ENCODE peak calls at places on chromosomes 6 and 20, in six cellular contexts. One of them, this sample, is unnamed.
A peak's percentile ranks its signal among the peaks of the same experiment; 100 is the strongest.

GRCh38 chr6:129493396-129493902 is 216.5 kb downstream of the ARHGAP18 start:
- DNase-seq in activated naive CD8-positive, alpha-beta T cell treated with anti-CD3 and anti-CD28 coated beads, Interleukin-2, amount 50 U/mL, for 24 hours: no peak
- DNase-seq in iris pigment epithelial cell: peak; percentile 50
- DNase-seq in activated CD8-positive, alpha-beta T cell treated with anti-CD3 and anti-CD28 coated beads, Interleukin-2, amount 10 ng/mL, durations not matched to agents 7 days and 5 days: no peak
- DNase-seq in HCT116: peak; percentile 83
- DNase-seq in central memory CD8-positive, alpha-beta T cell: no peak
- DNase-seq in this sample: no peak

GRCh38 chr6:73203098-73203497 is 22.2 kb downstream of the KHDC1L start:
- DNase-seq in activated naive CD8-positive, alpha-beta T cell treated with anti-CD3 and anti-CD28 coated beads, Interleukin-2, amount 50 U/mL, for 24 hours: no peak
- DNase-seq in iris pigment epithelial cell: peak; percentile 13
- DNase-seq in activated CD8-positive, alpha-beta T cell treated with anti-CD3 and anti-CD28 coated beads, Interleukin-2, amount 10 ng/mL, durations not matched to agents 7 days and 5 days: no peak
- DNase-seq in HCT116: no peak
- DNase-seq in central memory CD8-positive, alpha-beta T cell: no peak
- DNase-seq in this sample: no peak

GRCh38 chr20:63132715-63133471 is 83.0 kb downstream of the YTHDF1 start:
- DNase-seq in activated naive CD8-positive, alpha-beta T cell treated with anti-CD3 and anti-CD28 coated beads, Interleukin-2, amount 50 U/mL, for 24 hours: no peak
- DNase-seq in iris pigment epithelial cell: no peak
- DNase-seq in activated CD8-positive, alpha-beta T cell treated with anti-CD3 and anti-CD28 coated beads, Interleukin-2, amount 10 ng/mL, durations not matched to agents 7 days and 5 days: no peak
- DNase-seq in HCT116: no peak
- DNase-seq in central memory CD8-positive, alpha-beta T cell: no peak
- DNase-seq in this sample: no peak

GRCh38 chr6:170128811-170129681 is 161.8 kb downstream of the DLL1 start:
- DNase-seq in activated naive CD8-positive, alpha-beta T cell treated with anti-CD3 and anti-CD28 coated beads, Interleukin-2, amount 50 U/mL, for 24 hours: no peak
- DNase-seq in iris pigment epithelial cell: no peak
- DNase-seq in activated CD8-positive, alpha-beta T cell treated with anti-CD3 and anti-CD28 coated beads, Interleukin-2, amount 10 ng/mL, durations not matched to agents 7 days and 5 days: no peak
- DNase-seq in HCT116: no peak
- DNase-seq in central memory CD8-positive, alpha-beta T cell: no peak
- DNase-seq in this sample: peak; percentile 10

GRCh38 chr6:28258877-28259777 is at the start of gene NKAPL:
- DNase-seq in activated naive CD8-positive, alpha-beta T cell treated with anti-CD3 and anti-CD28 coated beads, Interleukin-2, amount 50 U/mL, for 24 hours: peak; percentile 68
- DNase-seq in iris pigment epithelial cell: peak; percentile 83
- DNase-seq in activated CD8-positive, alpha-beta T cell treated with anti-CD3 and anti-CD28 coated beads, Interleukin-2, amount 10 ng/mL, durations not matched to agents 7 days and 5 days: peak; percentile 57
- DNase-seq in HCT116: no peak
- DNase-seq in central memory CD8-positive, alpha-beta T cell: no peak
- DNase-seq in this sample: peak; percentile 71

GRCh38 chr6:161369339-161369738 is 95.5 kb upstream of the AGPAT4 start:
- DNase-seq in activated naive CD8-positive, alpha-beta T cell treated with anti-CD3 and anti-CD28 coated beads, Interleukin-2, amount 50 U/mL, for 24 hours: no peak
- DNase-seq in iris pigment epithelial cell: peak; percentile 96
- DNase-seq in activated CD8-positive, alpha-beta T cell treated with anti-CD3 and anti-CD28 coated beads, Interleukin-2, amount 10 ng/mL, durations not matched to agents 7 days and 5 days: no peak
- DNase-seq in HCT116: no peak
- DNase-seq in central memory CD8-positive, alpha-beta T cell: no peak
- DNase-seq in this sample: no peak

GRCh38 chr20:58070664-58071499 is 157.6 kb downstream of the ANKRD60 start:
- DNase-seq in activated naive CD8-positive, alpha-beta T cell treated with anti-CD3 and anti-CD28 coated beads, Interleukin-2, amount 50 U/mL, for 24 hours: no peak
- DNase-seq in iris pigment epithelial cell: no peak
- DNase-seq in activated CD8-positive, alpha-beta T cell treated with anti-CD3 and anti-CD28 coated beads, Interleukin-2, amount 10 ng/mL, durations not matched to agents 7 days and 5 days: peak; percentile 9
- DNase-seq in HCT116: no peak
- DNase-seq in central memory CD8-positive, alpha-beta T cell: no peak
- DNase-seq in this sample: no peak

GRCh38 chr6:85417336-85417735 is 32.5 kb upstream of the NT5E start:
- DNase-seq in activated naive CD8-positive, alpha-beta T cell treated with anti-CD3 and anti-CD28 coated beads, Interleukin-2, amount 50 U/mL, for 24 hours: no peak
- DNase-seq in iris pigment epithelial cell: peak; percentile 45
- DNase-seq in activated CD8-positive, alpha-beta T cell treated with anti-CD3 and anti-CD28 coated beads, Interleukin-2, amount 10 ng/mL, durations not matched to agents 7 days and 5 days: no peak
- DNase-seq in HCT116: no peak
- DNase-seq in central memory CD8-positive, alpha-beta T cell: no peak
- DNase-seq in this sample: no peak

GRCh38 chr6:84560431-84561375 is 203.7 kb downstream of the TBX18 start:
- DNase-seq in activated naive CD8-positive, alpha-beta T cell treated with anti-CD3 and anti-CD28 coated beads, Interleukin-2, amount 50 U/mL, for 24 hours: no peak
- DNase-seq in iris pigment epithelial cell: no peak
- DNase-seq in activated CD8-positive, alpha-beta T cell treated with anti-CD3 and anti-CD28 coated beads, Interleukin-2, amount 10 ng/mL, durations not matched to agents 7 days and 5 days: no peak
- DNase-seq in HCT116: no peak
- DNase-seq in central memory CD8-positive, alpha-beta T cell: no peak
- DNase-seq in this sample: no peak

GRCh38 chr6:107153061-107153460 is 37.7 kb upstream of the BEND3 start:
- DNase-seq in activated naive CD8-positive, alpha-beta T cell treated with anti-CD3 and anti-CD28 coated beads, Interleukin-2, amount 50 U/mL, for 24 hours: no peak
- DNase-seq in iris pigment epithelial cell: peak; percentile 76
- DNase-seq in activated CD8-positive, alpha-beta T cell treated with anti-CD3 and anti-CD28 coated beads, Interleukin-2, amount 10 ng/mL, durations not matched to agents 7 days and 5 days: no peak
- DNase-seq in HCT116: no peak
- DNase-seq in central memory CD8-positive, alpha-beta T cell: no peak
- DNase-seq in this sample: no peak

GRCh38 chr6:170100046-170100445 is 190.8 kb downstream of the DLL1 start:
- DNase-seq in activated naive CD8-positive, alpha-beta T cell treated with anti-CD3 and anti-CD28 coated beads, Interleukin-2, amount 50 U/mL, for 24 hours: no peak
- DNase-seq in iris pigment epithelial cell: no peak
- DNase-seq in activated CD8-positive, alpha-beta T cell treated with anti-CD3 and anti-CD28 coated beads, Interleukin-2, amount 10 ng/mL, durations not matched to agents 7 days and 5 days: no peak
- DNase-seq in HCT116: no peak
- DNase-seq in central memory CD8-positive, alpha-beta T cell: no peak
- DNase-seq in this sample: no peak

GRCh38 chr6:45537539-45537938 is 159.8 kb upstream of the SUPT3H start:
- DNase-seq in activated naive CD8-positive, alpha-beta T cell treated with anti-CD3 and anti-CD28 coated beads, Interleukin-2, amount 50 U/mL, for 24 hours: no peak
- DNase-seq in iris pigment epithelial cell: no peak
- DNase-seq in activated CD8-positive, alpha-beta T cell treated with anti-CD3 and anti-CD28 coated beads, Interleukin-2, amount 10 ng/mL, durations not matched to agents 7 days and 5 days: no peak
- DNase-seq in HCT116: no peak
- DNase-seq in central memory CD8-positive, alpha-beta T cell: no peak
- DNase-seq in this sample: no peak

GRCh38 chr6:108365488-108365887 is 70.6 kb downstream of the AFG1L start:
- DNase-seq in activated naive CD8-positive, alpha-beta T cell treated with anti-CD3 and anti-CD28 coated beads, Interleukin-2, amount 50 U/mL, for 24 hours: no peak
- DNase-seq in iris pigment epithelial cell: peak; percentile 10
- DNase-seq in activated CD8-positive, alpha-beta T cell treated with anti-CD3 and anti-CD28 coated beads, Interleukin-2, amount 10 ng/mL, durations not matched to agents 7 days and 5 days: no peak
- DNase-seq in HCT116: no peak
- DNase-seq in central memory CD8-positive, alpha-beta T cell: no peak
- DNase-seq in this sample: no peak

GRCh38 chr20:23582293-23582692 is 14.0 kb upstream of the CST9L start:
- DNase-seq in activated naive CD8-positive, alpha-beta T cell treated with anti-CD3 and anti-CD28 coated beads, Interleukin-2, amount 50 U/mL, for 24 hours: no peak
- DNase-seq in iris pigment epithelial cell: no peak
- DNase-seq in activated CD8-positive, alpha-beta T cell treated with anti-CD3 and anti-CD28 coated beads, Interleukin-2, amount 10 ng/mL, durations not matched to agents 7 days and 5 days: no peak
- DNase-seq in HCT116: no peak
- DNase-seq in central memory CD8-positive, alpha-beta T cell: no peak
- DNase-seq in this sample: no peak

GRCh38 chr6:57250348-57250747 is 28.2 kb upstream of the RAB23 start:
- DNase-seq in activated naive CD8-positive, alpha-beta T cell treated with anti-CD3 and anti-CD28 coated beads, Interleukin-2, amount 50 U/mL, for 24 hours: no peak
- DNase-seq in iris pigment epithelial cell: no peak
- DNase-seq in activated CD8-positive, alpha-beta T cell treated with anti-CD3 and anti-CD28 coated beads, Interleukin-2, amount 10 ng/mL, durations not matched to agents 7 days and 5 days: no peak
- DNase-seq in HCT116: no peak
- DNase-seq in central memory CD8-positive, alpha-beta T cell: no peak
- DNase-seq in this sample: no peak

GRCh38 chr20:64143018-64143801 is 21.0 kb upstream of the MYT1 start:
- DNase-seq in activated naive CD8-positive, alpha-beta T cell treated with anti-CD3 and anti-CD28 coated beads, Interleukin-2, amount 50 U/mL, for 24 hours: no peak
- DNase-seq in iris pigment epithelial cell: no peak
- DNase-seq in activated CD8-positive, alpha-beta T cell treated with anti-CD3 and anti-CD28 coated beads, Interleukin-2, amount 10 ng/mL, durations not matched to agents 7 days and 5 days: no peak
- DNase-seq in HCT116: no peak
- DNase-seq in central memory CD8-positive, alpha-beta T cell: no peak
- DNase-seq in this sample: no peak

GRCh38 chr20:46913329-46914044 is 18.8 kb downstream of the EYA2 start:
- DNase-seq in activated naive CD8-positive, alpha-beta T cell treated with anti-CD3 and anti-CD28 coated beads, Interleukin-2, amount 50 U/mL, for 24 hours: no peak
- DNase-seq in iris pigment epithelial cell: no peak
- DNase-seq in activated CD8-positive, alpha-beta T cell treated with anti-CD3 and anti-CD28 coated beads, Interleukin-2, amount 10 ng/mL, durations not matched to agents 7 days and 5 days: no peak
- DNase-seq in HCT116: no peak
- DNase-seq in central memory CD8-positive, alpha-beta T cell: no peak
- DNase-seq in this sample: no peak

GRCh38 chr6:14131579-14131978 is 14.0 kb downstream of the CD83 start:
- DNase-seq in activated naive CD8-positive, alpha-beta T cell treated with anti-CD3 and anti-CD28 coated beads, Interleukin-2, amount 50 U/mL, for 24 hours: no peak
- DNase-seq in iris pigment epithelial cell: no peak
- DNase-seq in activated CD8-positive, alpha-beta T cell treated with anti-CD3 and anti-CD28 coated beads, Interleukin-2, amount 10 ng/mL, durations not matched to agents 7 days and 5 days: no peak
- DNase-seq in HCT116: no peak
- DNase-seq in central memory CD8-positive, alpha-beta T cell: no peak
- DNase-seq in this sample: no peak

GRCh38 chr6:56514395-56514794 is 128.3 kb downstream of the DST start:
- DNase-seq in activated naive CD8-positive, alpha-beta T cell treated with anti-CD3 and anti-CD28 coated beads, Interleukin-2, amount 50 U/mL, for 24 hours: no peak
- DNase-seq in iris pigment epithelial cell: no peak
- DNase-seq in activated CD8-positive, alpha-beta T cell treated with anti-CD3 and anti-CD28 coated beads, Interleukin-2, amount 10 ng/mL, durations not matched to agents 7 days and 5 days: no peak
- DNase-seq in HCT116: no peak
- DNase-seq in central memory CD8-positive, alpha-beta T cell: no peak
- DNase-seq in this sample: peak; percentile 51

GRCh38 chr20:33460711-33461110 is 17.1 kb upstream of the SNTA1 start:
- DNase-seq in activated naive CD8-positive, alpha-beta T cell treated with anti-CD3 and anti-CD28 coated beads, Interleukin-2, amount 50 U/mL, for 24 hours: no peak
- DNase-seq in iris pigment epithelial cell: no peak
- DNase-seq in activated CD8-positive, alpha-beta T cell treated with anti-CD3 and anti-CD28 coated beads, Interleukin-2, amount 10 ng/mL, durations not matched to agents 7 days and 5 days: no peak
- DNase-seq in HCT116: no peak
- DNase-seq in central memory CD8-positive, alpha-beta T cell: no peak
- DNase-seq in this sample: no peak

GRCh38 chr6:2542858-2543218 is 207.9 kb downstream of the MYLK4 start:
- DNase-seq in activated naive CD8-positive, alpha-beta T cell treated with anti-CD3 and anti-CD28 coated beads, Interleukin-2, amount 50 U/mL, for 24 hours: peak; percentile 29
- DNase-seq in iris pigment epithelial cell: peak; percentile 98
- DNase-seq in activated CD8-positive, alpha-beta T cell treated with anti-CD3 and anti-CD28 coated beads, Interleukin-2, amount 10 ng/mL, durations not matched to agents 7 days and 5 days: peak; percentile 86
- DNase-seq in HCT116: no peak
- DNase-seq in central memory CD8-positive, alpha-beta T cell: no peak
- DNase-seq in this sample: no peak

GRCh38 chr6:23280445-23280844 is 711.1 kb downstream of the HDGFL1 start:
- DNase-seq in activated naive CD8-positive, alpha-beta T cell treated with anti-CD3 and anti-CD28 coated beads, Interleukin-2, amount 50 U/mL, for 24 hours: no peak
- DNase-seq in iris pigment epithelial cell: no peak
- DNase-seq in activated CD8-positive, alpha-beta T cell treated with anti-CD3 and anti-CD28 coated beads, Interleukin-2, amount 10 ng/mL, durations not matched to agents 7 days and 5 days: no peak
- DNase-seq in HCT116: no peak
- DNase-seq in central memory CD8-positive, alpha-beta T cell: no peak
- DNase-seq in this sample: no peak

GRCh38 chr6:46848684-46849360 is 55.6 kb downstream of the MEP1A start:
- DNase-seq in activated naive CD8-positive, alpha-beta T cell treated with anti-CD3 and anti-CD28 coated beads, Interleukin-2, amount 50 U/mL, for 24 hours: peak; percentile 79
- DNase-seq in iris pigment epithelial cell: peak; percentile 72
- DNase-seq in activated CD8-positive, alpha-beta T cell treated with anti-CD3 and anti-CD28 coated beads, Interleukin-2, amount 10 ng/mL, durations not matched to agents 7 days and 5 days: peak; percentile 68
- DNase-seq in HCT116: peak; percentile 53
- DNase-seq in central memory CD8-positive, alpha-beta T cell: peak; percentile 28
- DNase-seq in this sample: peak; percentile 71

GRCh38 chr6:154289818-154290508 is 66.6 kb downstream of the IPCEF1 start:
- DNase-seq in activated naive CD8-positive, alpha-beta T cell treated with anti-CD3 and anti-CD28 coated beads, Interleukin-2, amount 50 U/mL, for 24 hours: no peak
- DNase-seq in iris pigment epithelial cell: no peak
- DNase-seq in activated CD8-positive, alpha-beta T cell treated with anti-CD3 and anti-CD28 coated beads, Interleukin-2, amount 10 ng/mL, durations not matched to agents 7 days and 5 days: no peak
- DNase-seq in HCT116: no peak
- DNase-seq in central memory CD8-positive, alpha-beta T cell: no peak
- DNase-seq in this sample: no peak

GRCh38 chr6:31004285-31004684 is 6.0 kb upstream of the MUC22 start:
- DNase-seq in activated naive CD8-positive, alpha-beta T cell treated with anti-CD3 and anti-CD28 coated beads, Interleukin-2, amount 50 U/mL, for 24 hours: no peak
- DNase-seq in iris pigment epithelial cell: no peak
- DNase-seq in activated CD8-positive, alpha-beta T cell treated with anti-CD3 and anti-CD28 coated beads, Interleukin-2, amount 10 ng/mL, durations not matched to agents 7 days and 5 days: no peak
- DNase-seq in HCT116: no peak
- DNase-seq in central memory CD8-positive, alpha-beta T cell: no peak
- DNase-seq in this sample: no peak

GRCh38 chr6:82989891-82990290 is 75.8 kb downstream of the UBE3D start:
- DNase-seq in activated naive CD8-positive, alpha-beta T cell treated with anti-CD3 and anti-CD28 coated beads, Interleukin-2, amount 50 U/mL, for 24 hours: no peak
- DNase-seq in iris pigment epithelial cell: no peak
- DNase-seq in activated CD8-positive, alpha-beta T cell treated with anti-CD3 and anti-CD28 coated beads, Interleukin-2, amount 10 ng/mL, durations not matched to agents 7 days and 5 days: no peak
- DNase-seq in HCT116: no peak
- DNase-seq in central memory CD8-positive, alpha-beta T cell: no peak
- DNase-seq in this sample: no peak

GRCh38 chr20:16556299-16556698 is 16.9 kb downstream of the KIF16B start:
- DNase-seq in activated naive CD8-positive, alpha-beta T cell treated with anti-CD3 and anti-CD28 coated beads, Interleukin-2, amount 50 U/mL, for 24 hours: no peak
- DNase-seq in iris pigment epithelial cell: peak; percentile 71
- DNase-seq in activated CD8-positive, alpha-beta T cell treated with anti-CD3 and anti-CD28 coated beads, Interleukin-2, amount 10 ng/mL, durations not matched to agents 7 days and 5 days: no peak
- DNase-seq in HCT116: no peak
- DNase-seq in central memory CD8-positive, alpha-beta T cell: no peak
- DNase-seq in this sample: no peak

GRCh38 chr6:121695346-121695745 is 259.9 kb downstream of the GJA1 start:
- DNase-seq in activated naive CD8-positive, alpha-beta T cell treated with anti-CD3 and anti-CD28 coated beads, Interleukin-2, amount 50 U/mL, for 24 hours: no peak
- DNase-seq in iris pigment epithelial cell: no peak
- DNase-seq in activated CD8-positive, alpha-beta T cell treated with anti-CD3 and anti-CD28 coated beads, Interleukin-2, amount 10 ng/mL, durations not matched to agents 7 days and 5 days: no peak
- DNase-seq in HCT116: no peak
- DNase-seq in central memory CD8-positive, alpha-beta T cell: no peak
- DNase-seq in this sample: no peak

GRCh38 chr20:41563087-41563486 is 55.1 kb downstream of the CHD6 start:
- DNase-seq in activated naive CD8-positive, alpha-beta T cell treated with anti-CD3 and anti-CD28 coated beads, Interleukin-2, amount 50 U/mL, for 24 hours: no peak
- DNase-seq in iris pigment epithelial cell: peak; percentile 22
- DNase-seq in activated CD8-positive, alpha-beta T cell treated with anti-CD3 and anti-CD28 coated beads, Interleukin-2, amount 10 ng/mL, durations not matched to agents 7 days and 5 days: no peak
- DNase-seq in HCT116: no peak
- DNase-seq in central memory CD8-positive, alpha-beta T cell: no peak
- DNase-seq in this sample: no peak

This sample was measured in uterus.